ENCODE peak calls at places on chromosomes 6 and 20, in seven cellular contexts. S is mesenchymal stem cell, V is neural progenitor cell, J is aorta, G is psoas muscle, B is adrenal gland, T is breast epithelium. M is an unnamed sample.

GRCh38 chr6:118719351-118720124 is 68.1 kb upstream of the CEP85L start:
- DNase-seq in S (no peak), V (no peak), J (no peak), G (no peak), B (no peak), T (no peak), M (no peak)

GRCh38 chr20:17685168-17685567 is 3.1 kb upstream of the RRBP1 start:
- DNase-seq in S (no peak), V (no peak), J (no peak), G (no peak), B (no peak), T (no peak), M (no peak)

GRCh38 chr6:169156108-169156821 is 97.4 kb downstream of the THBS2 start:
- DNase-seq in S (no peak), V (no peak), J (no peak), G (no peak), B (peak; percentile 18), T (no peak), M (no peak)

GRCh38 chr6:14275493-14275851 is 157.9 kb downstream of the CD83 start:
- DNase-seq in S (no peak), V (no peak), J (no peak), G (no peak), B (no peak), T (no peak), M (no peak)

GRCh38 chr6:90008189-90008907 is 114.1 kb downstream of the GJA10 start:
- DNase-seq in S (no peak), V (no peak), J (no peak), G (no peak), B (no peak), T (no peak), M (no peak)

GRCh38 chr20:11186301-11187008 is 512.7 kb upstream of the JAG1 start:
- DNase-seq in S (no peak), V (no peak), J (no peak), G (no peak), B (no peak), T (no peak), M (no peak)

GRCh38 chr6:133512410-133513016 is 271.4 kb downstream of the EYA4 start:
- DNase-seq in S (peak; percentile 65), V (peak; percentile 70), J (peak; percentile 51), G (peak; percentile 26), B (peak; percentile 81), T (no peak), M (peak; percentile 58)

GRCh38 chr20:50120935-50121693 is 8.2 kb upstream of the UBE2V1 start:
- DNase-seq in S (peak; percentile 67), V (peak; percentile 70), J (peak; percentile 72), G (peak; percentile 65), B (peak; percentile 90), T (peak; percentile 59), M (peak; percentile 33)

GRCh38 chr6:95233879-95234278 is 343.5 kb upstream of the MANEA start:
- DNase-seq in S (no peak), V (no peak), J (no peak), G (no peak), B (no peak), T (no peak), M (no peak)

GRCh38 chr20:56417911-56418310 is 5.9 kb downstream of the CASS4 start:
- DNase-seq in S (no peak), V (no peak), J (no peak), G (no peak), B (peak; percentile 20), T (no peak), M (no peak)

GRCh38 chr20:58073945-58074920 is 154.2 kb downstream of the ANKRD60 start:
- DNase-seq in S (no peak), V (no peak), J (peak; percentile 72), G (peak; percentile 50), B (peak; percentile 42), T (no peak), M (no peak)

GRCh38 chr6:33112148-33112547 is 36.4 kb downstream of the HLA-DPB1 start:
- DNase-seq in S (peak; percentile 70), V (no peak), J (no peak), G (no peak), B (peak; percentile 70), T (no peak), M (peak; percentile 24)

GRCh38 chr6:43268348-43268685 is 25.0 kb downstream of the TTBK1 start:
- DNase-seq in S (no peak), V (no peak), J (no peak), G (no peak), B (no peak), T (peak; percentile 28), M (peak; percentile 60)
- H3K27ac ChIP-seq in S (no peak overlapping the region), V (no peak overlapping the region), J (no peak overlapping the region), G (no peak overlapping the region), B (peak overlapping the region; percentile 22), T (peak overlapping the region; percentile 48), M (peak overlapping the region; percentile 72)

DNA sequence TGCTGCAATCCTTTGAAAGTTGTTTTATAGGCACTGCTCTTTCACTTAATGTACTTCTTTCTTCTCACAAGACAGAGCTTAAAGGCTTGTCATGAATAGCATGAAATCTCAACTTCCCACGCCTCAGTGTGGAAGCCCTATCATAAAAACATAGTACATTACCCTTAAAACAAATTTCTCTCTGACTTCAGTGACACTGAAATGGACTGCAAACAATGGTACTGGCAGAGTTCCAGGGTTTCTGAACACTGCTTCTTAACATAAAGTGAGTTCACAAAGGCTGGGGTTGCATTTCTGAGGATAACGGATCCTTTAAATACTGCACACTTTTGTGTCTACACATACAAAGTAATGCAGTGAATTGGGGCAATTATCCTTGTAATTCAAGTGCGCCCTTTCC is 32.3 kb upstream of the PLEKHG1 start:
- DNase-seq in S (no peak), V (no peak), J (no peak), G (no peak), B (no peak), T (no peak), M (no peak)
- H3K27ac ChIP-seq in S (no peak overlapping the region), V (no peak overlapping the region), J (no peak overlapping the region), G (no peak overlapping the region), B (no peak overlapping the region), T (no peak overlapping the region), M (no peak overlapping the region)

GRCh38 chr20:32670773-32671455 is 2.8 kb downstream of the C20orf203 start:
- DNase-seq in S (no peak), V (no peak), J (no peak), G (no peak), B (no peak), T (no peak), M (no peak)
- H3K27ac ChIP-seq in S (no peak overlapping the region), V (no peak overlapping the region), J (no peak overlapping the region), G (no peak overlapping the region), B (no peak overlapping the region), T (no peak overlapping the region), M (no peak overlapping the region)

GRCh38 chr6:43229803-43230239 is 540 bp upstream of the DNPH1 start:
- DNase-seq in S (no peak), V (no peak), J (no peak), G (no peak), B (no peak), T (no peak), M (no peak)
- H3K27ac ChIP-seq in S (no peak overlapping the region), V (no peak overlapping the region), J (no peak overlapping the region), G (peak overlapping the region; percentile 73), B (no peak overlapping the region), T (no peak overlapping the region), M (peak overlapping the region; percentile 8)

GRCh38 chr20:43564455-43564854 is 5.6 kb downstream of the SGK2 start:
- DNase-seq in S (no peak), V (no peak), J (no peak), G (no peak), B (no peak), T (no peak), M (no peak)
- H3K27ac ChIP-seq in S (no peak overlapping the region), V (no peak overlapping the region), J (no peak overlapping the region), G (no peak overlapping the region), B (no peak overlapping the region), T (no peak overlapping the region), M (peak overlapping the region; percentile 95)

GRCh38 chr20:32685541-32686529 is 12.1 kb upstream of the C20orf203 start:
- DNase-seq in S (peak; percentile 87), V (peak; percentile 56), J (peak; percentile 72), G (peak; percentile 56), B (no peak), T (no peak), M (no peak)
- H3K27ac ChIP-seq in S (no peak overlapping the region), V (peak overlapping the region; percentile 61), J (no peak overlapping the region), G (peak overlapping the region; percentile 30), B (no peak overlapping the region), T (peak overlapping the region; percentile 70), M (no peak overlapping the region)

GRCh38 chr6:11311970-11312369 is 79.5 kb upstream of the NEDD9 start:
- DNase-seq in S (no peak), V (no peak), J (no peak), G (no peak), B (no peak), T (no peak), M (no peak)

GRCh38 chr6:11317885-11318771 is 85.7 kb upstream of the NEDD9 start:
- DNase-seq in S (peak; percentile 98), V (no peak), J (peak; percentile 81), G (peak; percentile 40), B (peak; percentile 83), T (peak; percentile 89), M (no peak)

GRCh38 chr6:11318835-11319813 is 86.7 kb upstream of the NEDD9 start:
- DNase-seq in S (peak; percentile 24), V (no peak), J (no peak), G (no peak), B (no peak), T (no peak), M (no peak)

GRCh38 chr6:11313207-11313606 is 80.7 kb upstream of the NEDD9 start:
- DNase-seq in S (no peak), V (no peak), J (no peak), G (no peak), B (no peak), T (no peak), M (no peak)

DNA sequence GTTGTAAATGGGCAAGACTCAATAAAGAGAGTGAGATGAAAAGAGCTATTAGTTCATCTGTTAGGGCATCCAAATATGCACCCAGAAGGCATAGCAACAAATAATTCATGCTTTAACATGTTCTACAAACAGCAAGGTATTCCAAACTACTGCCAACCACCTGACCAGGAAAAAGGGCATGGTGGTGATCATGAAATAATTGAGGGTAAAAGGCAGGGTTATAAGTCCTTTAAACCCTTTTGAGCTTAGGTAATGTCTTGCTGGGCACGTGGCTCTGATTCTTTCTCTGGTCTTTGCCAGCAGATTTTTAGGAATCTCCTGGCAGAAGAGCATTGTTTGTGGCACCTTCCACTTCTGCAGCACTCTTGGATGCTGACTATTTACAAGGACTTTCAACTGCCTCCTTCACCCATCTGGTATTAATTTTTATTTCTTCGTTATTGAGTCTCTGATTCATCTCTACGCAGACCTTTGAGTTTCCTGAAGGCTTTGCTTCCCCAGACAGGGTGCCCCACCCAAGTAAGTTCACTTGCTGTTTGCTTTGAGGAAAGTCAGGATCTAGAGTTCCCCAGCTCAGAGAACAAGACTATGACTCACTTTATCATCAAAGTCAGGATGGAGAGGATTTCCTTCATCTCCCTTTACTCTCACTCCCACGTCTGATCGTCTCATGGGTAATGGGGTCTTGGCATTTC is 83.4 kb upstream of the NEDD9 start:
- DNase-seq in S (peak; percentile 34), V (no peak), J (no peak), G (no peak), B (no peak), T (peak; percentile 62), M (no peak)
- H3K27ac ChIP-seq in S (no peak overlapping the region), V (no peak overlapping the region), J (no peak overlapping the region), G (no peak overlapping the region), B (no peak overlapping the region), T (peak overlapping the region; percentile 51), M (no peak overlapping the region)